ENCODE peak calls at places on chromosomes 6 and 20, in eight cellular contexts. K is posterior vena cava, C is type B pancreatic cell, L is AG09309, J is KG1, D is Right ventricle myocardium superior, T is spleen, U is fibroblast of lung. G is an unnamed sample.

GRCh38 chr20:56630086-56630493 is 984 bp downstream of the TFAP2C start:
- DNase-seq in J (peak), L (no peak), C (peak), T (no peak), U (no peak), D (peak), K (no peak), G (no peak)

GRCh38 chr6:142846459-142846831 is 98.5 kb downstream of the HIVEP2 start:
- DNase-seq in K (no peak), D (no peak), J (no peak), C (no peak), L (peak), T (no peak), U (peak), G (no peak)

GRCh38 chr6:162681447-162681846 is 46.1 kb downstream of the PRKN start:
- DNase-seq in D (no peak), J (no peak), L (no peak), U (no peak), T (no peak), K (no peak), C (no peak), G (no peak)

GRCh38 chr6:46776070-46776752 is 17.0 kb upstream of the MEP1A start:
- DNase-seq in D (no peak), T (no peak), U (no peak), J (no peak), C (no peak), L (no peak), K (no peak), G (no peak)

GRCh38 chr6:71544028-71544427 is 255.4 kb downstream of the OGFRL1 start:
- DNase-seq in C (no peak), K (no peak), T (no peak), U (no peak), J (no peak), L (peak), D (no peak), G (no peak)

GRCh38 chr6:25746968-25747367 is 7.6 kb upstream of the SLC17A4 start:
- DNase-seq in J (no peak), K (no peak), U (no peak), T (no peak), D (no peak), C (no peak), L (no peak), G (no peak)

GRCh38 chr20:57198359-57199072 is 67.9 kb downstream of the BMP7 start:
- DNase-seq in K (no peak), T (no peak), D (no peak), U (no peak), C (no peak), J (no peak), L (no peak), G (peak)

GRCh38 chr6:53680489-53680888 is 14.9 kb upstream of the KLHL31 start:
- DNase-seq in J (no peak), T (no peak), C (no peak), K (no peak), D (no peak), U (no peak), L (no peak), G (no peak)

GRCh38 chr6:31239854-31240253 is 32.0 kb downstream of the HLA-C start:
- DNase-seq in U (no peak), L (no peak), J (no peak), C (no peak), D (no peak), K (no peak), T (no peak), G (peak)

GRCh38 chr6:29762781-29763214 is 39.6 kb downstream of the HLA-F start:
- DNase-seq in C (no peak), U (no peak), J (no peak), K (no peak), T (no peak), D (no peak), L (no peak), G (no peak)

GRCh38 chr6:158960046-158960445 is 40.0 kb downstream of the RSPH3 start:
- DNase-seq in U (no peak), T (no peak), D (no peak), C (no peak), J (no peak), K (no peak), L (no peak), G (no peak)

GRCh38 chr6:44023586-44024454 is 103.4 kb downstream of the MRPL14 start:
- DNase-seq in J (no peak), D (no peak), U (no peak), L (no peak), C (no peak), K (peak), T (no peak), G (no peak)

GRCh38 chr20:36270744-36271638 is 34.7 kb downstream of the AAR2 start:
- DNase-seq in J (no peak), L (no peak), U (no peak), K (no peak), D (no peak), C (no peak), T (no peak), G (no peak)

GRCh38 chr20:62886709-62887058 is 25.1 kb upstream of the TCFL5 start:
- DNase-seq in C (no peak), J (no peak), D (no peak), K (no peak), L (no peak), U (no peak), T (no peak), G (no peak)

GRCh38 chr20:62936996-62937352 is 973 bp upstream of the GID8 start:
- DNase-seq in U (peak), C (no peak), T (no peak), J (no peak), L (no peak), K (no peak), D (no peak), G (no peak)

GRCh38 chr20:16062661-16063591 is 510.3 kb downstream of the KIF16B start:
- DNase-seq in U (peak), D (no peak), T (no peak), K (no peak), L (no peak), C (no peak), J (no peak), G (no peak)

GRCh38 chr20:28562510-28562898 is 2695.0 kb upstream of the DEFB115 start:
- DNase-seq in U (peak), J (no peak), D (no peak), C (no peak), L (no peak), K (no peak), T (no peak), G (no peak)

GRCh38 chr6:6930223-6930880 is 177.4 kb upstream of the RREB1 start:
- DNase-seq in K (no peak), J (no peak), T (peak), D (no peak), C (no peak), L (no peak), U (no peak), G (no peak)

GRCh38 chr6:34412054-34412453 is 13.8 kb downstream of the RPS10 start:
- DNase-seq in K (peak), D (no peak), U (no peak), C (no peak), L (no peak), J (no peak), T (no peak), G (no peak)